ENCODE peak calls at places on chromosomes 6 and 20, in four cellular contexts. One of them, this sample, is unnamed.

GRCh38 chr20:18734525-18735189 is 78.9 kb upstream of the SCP2D1 start:
- DNase-seq in fibroblast of lung: peak
- DNase-seq in heart right ventricle: no peak
- DNase-seq in A673: no peak
- DNase-seq in this sample: no peak

GRCh38 chr6:127606131-127606562 is 29.2 kb downstream of the C6orf58 start:
- DNase-seq in heart right ventricle: no peak
- DNase-seq in A673: peak
- DNase-seq in fibroblast of lung: peak
- DNase-seq in this sample: no peak

GRCh38 chr6:95593025-95593424 is 15.7 kb downstream of the MANEA start:
- DNase-seq in heart right ventricle: no peak
- DNase-seq in fibroblast of lung: no peak
- DNase-seq in A673: no peak
- DNase-seq in this sample: no peak

GRCh38 chr6:110652520-110652919 is 162.7 kb downstream of the CDK19 start:
- DNase-seq in fibroblast of lung: no peak
- DNase-seq in A673: no peak
- DNase-seq in heart right ventricle: no peak
- DNase-seq in this sample: no peak

GRCh38 chr6:101435028-101435427 is 41.5 kb downstream of the GRIK2 start:
- DNase-seq in heart right ventricle: no peak
- DNase-seq in A673: no peak
- DNase-seq in fibroblast of lung: no peak
- DNase-seq in this sample: no peak

GRCh38 chr6:11601776-11602605 is 64.4 kb downstream of the TMEM170B start:
- DNase-seq in A673: no peak
- DNase-seq in heart right ventricle: no peak
- DNase-seq in fibroblast of lung: peak
- DNase-seq in this sample: no peak

GRCh38 chr20:36632487-36633284 is 13.3 kb downstream of the SLA2 start:
- DNase-seq in fibroblast of lung: no peak
- DNase-seq in heart right ventricle: no peak
- DNase-seq in A673: no peak
- DNase-seq in this sample: no peak

GRCh38 chr6:125924169-125924568 is 32.4 kb upstream of the HINT3 start:
- DNase-seq in A673: no peak
- DNase-seq in fibroblast of lung: no peak
- DNase-seq in heart right ventricle: no peak
- DNase-seq in this sample: no peak

GRCh38 chr6:105592329-105592728 is 189.4 kb upstream of the PREP start:
- DNase-seq in A673: no peak
- DNase-seq in fibroblast of lung: peak
- DNase-seq in heart right ventricle: no peak
- DNase-seq in this sample: peak

GRCh38 chr20:49281059-49281912 is 3.4 kb upstream of the ZNFX1 start:
- DNase-seq in A673: peak
- DNase-seq in heart right ventricle: no peak
- DNase-seq in fibroblast of lung: peak
- DNase-seq in this sample: no peak

GRCh38 chr20:37166867-37167266 is 12.3 kb upstream of the RPN2 start:
- DNase-seq in heart right ventricle: no peak
- DNase-seq in fibroblast of lung: no peak
- DNase-seq in A673: no peak
- DNase-seq in this sample: no peak

GRCh38 chr6:134822920-134823430 is 126.9 kb downstream of the ALDH8A1 start:
- DNase-seq in A673: peak
- DNase-seq in fibroblast of lung: peak
- DNase-seq in heart right ventricle: peak
- DNase-seq in this sample: peak

GRCh38 chr6:98039876-98040605 is 757.0 kb upstream of the MMS22L start:
- DNase-seq in fibroblast of lung: peak
- DNase-seq in heart right ventricle: no peak
- DNase-seq in A673: peak
- DNase-seq in this sample: no peak

GRCh38 chr6:158799051-158799792 is 19.9 kb downstream of the EZR start:
- DNase-seq in heart right ventricle: peak
- DNase-seq in fibroblast of lung: peak
- DNase-seq in A673: peak
- DNase-seq in this sample: no peak

GRCh38 chr6:129621252-129621651 is 88.7 kb downstream of the ARHGAP18 start:
- DNase-seq in fibroblast of lung: no peak
- DNase-seq in heart right ventricle: no peak
- DNase-seq in A673: peak
- DNase-seq in this sample: no peak

GRCh38 chr20:34546751-34547181 is 11.8 kb upstream of the MAP1LC3A start:
- DNase-seq in fibroblast of lung: no peak
- DNase-seq in heart right ventricle: no peak
- DNase-seq in A673: no peak
- DNase-seq in this sample: no peak

GRCh38 chr20:57223648-57224489 is 42.6 kb downstream of the BMP7 start:
- DNase-seq in A673: peak
- DNase-seq in heart right ventricle: no peak
- DNase-seq in fibroblast of lung: no peak
- DNase-seq in this sample: peak

GRCh38 chr6:3229566-3230274 is 2.3 kb upstream of the TUBB2B start:
- DNase-seq in fibroblast of lung: peak
- DNase-seq in heart right ventricle: no peak
- DNase-seq in A673: no peak
- DNase-seq in this sample: no peak

GRCh38 chr6:5866547-5867051 is 140.1 kb downstream of the NRN1 start:
- DNase-seq in fibroblast of lung: peak
- DNase-seq in A673: no peak
- DNase-seq in heart right ventricle: no peak
- DNase-seq in this sample: no peak

GRCh38 chr20:17225891-17226409 is 890 bp upstream of the PCSK2 start:
- DNase-seq in fibroblast of lung: no peak
- DNase-seq in heart right ventricle: no peak
- DNase-seq in A673: peak
- DNase-seq in this sample: no peak

GRCh38 chr6:129767776-129768490 is 58.0 kb upstream of the ARHGAP18 start:
- DNase-seq in fibroblast of lung: no peak
- DNase-seq in heart right ventricle: no peak
- DNase-seq in A673: peak
- DNase-seq in this sample: no peak

GRCh38 chr20:8425802-8426201 is 293.7 kb downstream of the PLCB1 start:
- DNase-seq in A673: no peak
- DNase-seq in fibroblast of lung: no peak
- DNase-seq in heart right ventricle: no peak
- DNase-seq in this sample: no peak
- H3K4me3 ChIP-seq in A673: no peak
- H3K4me3 ChIP-seq in fibroblast of lung: no peak
- H3K4me3 ChIP-seq in heart right ventricle: no peak
- H3K4me3 ChIP-seq in this sample: no peak

DNA sequence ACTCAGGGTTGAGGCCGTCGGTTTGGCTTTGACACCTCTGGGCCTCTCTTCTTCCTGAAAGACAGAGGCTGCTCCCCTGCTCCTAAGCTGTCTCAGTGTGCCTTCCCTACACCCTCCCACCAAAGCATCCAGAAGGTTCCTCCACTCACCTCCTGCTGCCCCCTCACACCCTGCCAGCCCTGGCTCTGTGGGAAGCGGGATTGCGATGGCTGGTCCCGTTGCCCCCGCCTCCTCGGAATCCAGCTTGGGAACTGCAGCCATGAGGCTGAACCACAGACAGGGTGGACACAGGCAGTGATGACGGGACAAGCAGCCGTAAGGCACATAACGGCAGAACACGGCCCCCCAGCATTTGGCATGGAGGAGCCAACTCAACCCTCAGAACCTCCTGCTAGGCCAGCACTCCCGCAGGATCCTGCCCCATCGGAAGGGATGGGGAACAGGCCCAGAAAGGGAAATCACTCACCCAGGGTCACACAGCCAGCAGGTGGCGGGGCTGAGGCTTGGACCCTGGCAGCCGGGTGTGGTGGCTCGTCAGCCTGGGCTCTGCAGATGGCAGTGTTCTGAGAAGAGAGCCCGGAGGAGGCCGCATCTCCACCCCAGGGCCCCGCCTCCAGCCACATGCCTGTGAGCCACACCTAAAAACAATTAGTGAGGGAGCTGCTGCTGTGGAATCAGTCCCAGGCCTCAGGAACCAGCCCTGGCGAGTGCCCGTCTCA is 139.6 kb downstream of the PHACTR3 start:
- DNase-seq in fibroblast of lung: no peak
- DNase-seq in heart right ventricle: no peak
- DNase-seq in A673: peak
- DNase-seq in this sample: no peak
- TF ChIP-seq CTCF in fibroblast of lung: no peak
- TF ChIP-seq CTCF in heart right ventricle: no peak
- TF ChIP-seq CTCF in A673: peak
- TF ChIP-seq CTCF in this sample: no peak

DNA sequence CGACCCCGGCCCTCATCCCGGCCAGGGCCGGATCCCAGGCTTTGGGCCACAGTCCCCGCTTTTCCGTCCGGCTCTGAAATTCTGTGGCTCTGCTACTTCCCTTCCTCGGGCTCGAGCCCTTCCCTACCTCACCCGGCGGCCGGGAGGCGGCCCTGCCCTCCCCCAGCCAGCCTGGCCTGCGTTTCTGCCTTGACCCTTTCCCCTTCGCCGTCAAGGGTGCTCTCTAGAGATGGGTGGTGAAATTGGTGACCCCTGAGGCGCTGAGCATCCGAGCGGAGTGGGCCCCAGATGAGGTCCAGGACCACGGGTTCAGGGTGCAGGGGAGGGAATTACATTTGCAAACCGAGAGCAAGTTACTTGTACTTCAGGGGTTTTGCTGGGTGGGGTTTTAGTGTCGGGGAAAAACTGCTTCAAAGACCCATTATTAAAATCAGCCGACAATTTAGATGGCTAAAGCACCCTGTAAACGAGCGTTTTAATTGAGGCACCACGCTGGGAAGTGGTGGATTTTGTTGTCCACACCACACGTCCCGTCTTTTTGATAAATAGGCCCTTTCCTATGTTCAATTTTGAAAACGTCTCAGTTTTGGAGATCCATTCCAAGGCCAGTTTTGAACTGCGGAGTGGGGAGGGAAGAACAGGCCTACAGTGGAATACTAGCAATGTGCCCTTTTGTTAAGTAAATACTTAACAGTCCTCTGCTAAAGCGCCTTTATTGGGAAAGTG is 9.9 kb downstream of the TFAP2A start:
- DNase-seq in heart right ventricle: no peak
- DNase-seq in A673: no peak
- DNase-seq in fibroblast of lung: no peak
- DNase-seq in this sample: no peak
- H3K4me3 ChIP-seq in heart right ventricle: peak
- H3K4me3 ChIP-seq in A673: peak
- H3K4me3 ChIP-seq in fibroblast of lung: peak
- H3K4me3 ChIP-seq in this sample: peak

DNA sequence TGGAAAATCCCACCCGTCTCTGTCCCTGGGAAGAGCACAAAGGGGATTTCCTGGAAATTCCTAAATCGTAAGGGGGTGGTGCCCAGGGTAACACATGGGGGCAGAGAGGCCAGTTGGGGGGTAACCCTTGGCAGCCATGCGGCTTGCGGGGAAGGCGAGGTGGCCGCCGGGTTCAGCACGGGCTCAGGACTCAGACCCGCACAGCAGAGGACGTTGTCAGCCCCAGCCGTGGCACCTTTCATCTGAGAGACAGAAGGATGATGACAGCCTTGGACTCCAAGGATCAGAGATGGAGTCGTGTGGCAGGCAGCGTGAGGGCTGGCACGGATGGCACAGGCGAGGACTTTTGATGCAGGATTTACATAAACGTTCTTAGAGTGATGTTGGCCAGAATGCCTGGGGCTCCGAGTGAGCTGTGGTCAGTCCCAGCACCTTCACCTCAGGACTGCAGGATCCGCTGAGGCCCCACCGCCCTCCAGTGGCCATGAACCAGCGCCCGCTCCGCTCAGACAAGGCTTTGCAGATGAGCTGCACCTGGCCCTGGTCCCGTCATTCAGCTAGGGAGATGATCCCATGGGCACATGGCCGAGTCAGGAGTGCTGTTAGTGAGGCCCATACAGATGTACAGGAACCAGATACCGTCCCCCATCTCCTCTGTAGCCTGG is 190.3 kb downstream of the TAF4 start:
- DNase-seq in heart right ventricle: no peak
- DNase-seq in fibroblast of lung: no peak
- DNase-seq in A673: no peak
- DNase-seq in this sample: no peak
- TF ChIP-seq CTCF in heart right ventricle: no peak
- TF ChIP-seq CTCF in fibroblast of lung: no peak
- TF ChIP-seq CTCF in A673: no peak
- TF ChIP-seq CTCF in this sample: no peak

DNA sequence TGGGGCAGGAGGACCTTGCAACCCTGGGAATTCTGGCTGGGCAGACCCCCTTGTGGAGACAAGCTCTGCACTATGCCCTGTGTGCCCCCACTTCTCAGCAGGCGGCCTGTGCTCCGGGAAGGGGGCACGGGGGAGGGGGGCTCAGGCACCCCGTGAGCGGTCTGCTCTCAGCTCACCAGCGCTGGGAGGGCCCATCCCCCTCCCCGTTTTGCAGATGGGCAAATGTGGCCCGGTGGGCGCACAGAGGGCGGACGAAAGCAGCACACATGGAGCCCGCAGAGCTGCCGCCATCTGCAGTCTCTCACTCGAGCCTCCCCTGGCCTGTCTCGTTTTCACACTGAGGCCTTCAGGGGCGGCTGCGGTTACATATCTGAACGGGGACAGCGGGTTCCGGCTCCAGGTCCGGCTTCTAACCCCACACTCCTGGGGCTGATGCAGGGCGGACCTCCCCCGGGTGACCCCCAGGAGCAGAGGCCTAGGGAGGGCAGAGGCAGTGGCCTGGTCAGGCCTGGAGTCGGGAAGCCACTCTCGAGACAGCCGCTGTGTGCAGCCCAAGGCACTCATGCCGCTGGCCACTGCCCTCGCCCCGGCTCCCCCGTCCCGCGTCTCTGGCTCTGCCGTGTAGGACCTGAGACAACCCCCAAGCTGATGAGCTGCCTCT is 13.9 kb downstream of the CHRNA4 start:
- DNase-seq in fibroblast of lung: no peak
- DNase-seq in A673: no peak
- DNase-seq in heart right ventricle: no peak
- DNase-seq in this sample: no peak
- H3K4me3 ChIP-seq in fibroblast of lung: no peak
- H3K4me3 ChIP-seq in A673: no peak
- H3K4me3 ChIP-seq in heart right ventricle: no peak
- H3K4me3 ChIP-seq in this sample: no peak

DNA sequence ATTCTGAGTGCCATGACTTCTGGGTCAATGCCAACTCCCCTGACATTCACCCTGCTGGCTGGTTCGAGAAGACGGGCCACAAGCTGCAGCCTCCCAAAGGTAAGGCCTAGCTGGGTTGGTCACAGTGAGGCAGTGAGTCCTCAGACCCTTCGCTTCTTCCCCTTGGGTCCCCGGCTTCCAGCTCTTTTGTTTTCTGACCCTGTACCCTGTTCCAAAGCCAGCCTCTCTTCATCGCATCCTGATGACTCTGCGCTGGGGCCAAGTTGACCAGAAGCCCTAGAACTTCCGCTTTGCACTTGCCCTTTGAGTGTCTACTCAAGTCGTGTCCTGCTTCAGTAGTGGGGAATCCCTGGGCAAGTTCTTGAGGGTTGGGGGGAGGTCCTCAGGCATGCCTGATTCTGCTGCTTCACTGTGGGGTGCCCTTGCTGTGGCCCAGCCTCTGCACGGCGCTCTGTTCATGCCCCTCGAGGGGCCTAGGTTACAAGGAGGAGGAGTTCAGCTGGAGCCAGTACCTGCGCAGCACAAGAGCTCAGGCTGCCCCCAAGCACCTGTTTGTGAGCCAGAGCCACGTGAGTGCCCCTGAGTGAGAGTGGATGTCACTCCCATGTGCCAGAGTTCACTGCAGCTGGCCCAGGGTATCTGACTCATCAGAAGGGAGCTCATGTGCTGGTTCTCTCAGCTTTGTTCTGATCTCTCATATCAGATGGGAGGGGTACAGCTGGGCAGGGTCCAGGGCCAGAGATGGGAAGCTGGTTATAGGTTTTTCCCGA is 23.0 kb downstream of the L3MBTL1 start:
- DNase-seq in heart right ventricle: no peak
- DNase-seq in A673: no peak
- DNase-seq in fibroblast of lung: no peak
- DNase-seq in this sample: no peak
- TF ChIP-seq CTCF in heart right ventricle: no peak
- TF ChIP-seq CTCF in A673: no peak
- TF ChIP-seq CTCF in fibroblast of lung: no peak
- TF ChIP-seq CTCF in this sample: no peak